ENCODE peak calls at places on chromosome 17, in five cellular contexts. R is SIG-M5, A is cerebellar nuclear complex, B is AML-193, U is GM13977. K is an unnamed sample.

GRCh38 chr17:17416007-17416399 is 60.8 kb upstream of the MED9 start:
- DNase-seq in R (peak; percentile 41), A (no peak), B (peak; percentile 26), U (peak; percentile 58), K (no peak)

GRCh38 chr17:9839433-9839832 is 13.7 kb downstream of the GLP2R start:
- DNase-seq in R (no peak), A (no peak), B (no peak), U (no peak), K (peak; percentile 79)

GRCh38 chr17:57943140-57943539 is 12.1 kb downstream of the CUEDC1 start:
- DNase-seq in R (no peak), A (no peak), B (peak; percentile 31), U (no peak), K (no peak)

GRCh38 chr17:18185391-18185790 is 1.8 kb downstream of the ALKBH5 start:
- DNase-seq in R (no peak), A (no peak), B (no peak), U (no peak), K (no peak)

GRCh38 chr17:18173740-18174139 is 9.9 kb upstream of the ALKBH5 start:
- DNase-seq in R (no peak), A (no peak), B (no peak), U (no peak), K (no peak)

GRCh38 chr17:48389903-48390302 is 40.1 kb downstream of the SKAP1 start:
- DNase-seq in R (no peak), A (no peak), B (no peak), U (no peak), K (no peak)

GRCh38 chr17:34153988-34154387 is 101.1 kb upstream of the CCL2 start:
- DNase-seq in R (no peak), A (no peak), B (no peak), U (no peak), K (no peak)

GRCh38 chr17:32854834-32855389 is 22.0 kb downstream of the MYO1D start:
- DNase-seq in R (no peak), A (no peak), B (no peak), U (no peak), K (no peak)

K was measured in vagina.